ENCODE peak calls at places on chromosomes 5 and 9, in nine cellular contexts. U is activated CD8-positive, alpha-beta memory T cell treated with anti-CD3 and anti-CD28 coated beads for 24 hours; K is NCI-H774; F is CD8-positive, alpha-beta memory T cell; W is A549; M is endothelial cell; V is heart right ventricle; T is upper lobe of right lung; G is cardiac fibroblast. I is an unnamed sample.

GRCh38 chr9:28853487-28853886 is 1280.2 kb upstream of the C9orf72 start:
- DNase-seq in U (no peak), K (no peak), F (no peak), W (peak; percentile 18), M (peak; percentile 8), V (no peak), T (no peak), G (no peak), I (no peak)

GRCh38 chr5:143200781-143201398 is 202.6 kb downstream of the NR3C1 start:
- DNase-seq in U (no peak), K (no peak), F (no peak), W (peak; percentile 41), M (no peak), V (peak; percentile 40), T (no peak), G (peak; percentile 80), I (no peak)

GRCh38 chr9:83637389-83637788 is 14.4 kb downstream of the IDNK start:
- DNase-seq in U (no peak), K (no peak), F (no peak), W (no peak), M (no peak), V (no peak), T (no peak), G (no peak), I (peak; percentile 23)

GRCh38 chr9:133943781-133944745 is 48.1 kb downstream of the VAV2 start:
- DNase-seq in U (no peak), K (no peak), F (no peak), W (no peak), M (no peak), V (no peak), T (peak; percentile 56), G (peak; percentile 52), I (no peak)

GRCh38 chr9:72749276-72749675 is 203.6 kb downstream of the ALDH1A1 start:
- DNase-seq in U (no peak), K (no peak), F (no peak), W (no peak), M (no peak), V (no peak), T (no peak), G (no peak), I (no peak)

GRCh38 chr5:72110401-72111013 is 3.2 kb downstream of the MAP1B start:
- DNase-seq in U (no peak), K (no peak), F (no peak), W (no peak), M (no peak), V (peak; percentile 21), T (no peak), G (peak; percentile 47), I (no peak)

GRCh38 chr5:103867857-103868598 is 305.4 kb upstream of the NUDT12 start:
- DNase-seq in U (no peak), K (peak; percentile 30), F (no peak), W (no peak), M (no peak), V (no peak), T (no peak), G (no peak), I (no peak)

GRCh38 chr5:80745490-80745889 is 90.7 kb upstream of the DHFR start:
- DNase-seq in U (no peak), K (no peak), F (no peak), W (no peak), M (no peak), V (no peak), T (no peak), G (peak; percentile 46), I (no peak)

GRCh38 chr5:76402251-76402879 is 720 bp upstream of the IQGAP2 start:
- DNase-seq in U (peak; percentile 86), K (no peak), F (no peak), W (peak; percentile 21), M (peak; percentile 59), V (peak; percentile 27), T (peak; percentile 77), G (no peak), I (peak; percentile 58)

GRCh38 chr9:69044226-69045219 is 9.0 kb downstream of the FXN start:
- DNase-seq in U (no peak), K (no peak), F (no peak), W (no peak), M (peak; percentile 15), V (peak; percentile 30), T (no peak), G (peak; percentile 41), I (no peak)

GRCh38 chr5:1385395-1386273 is 40.7 kb upstream of the CLPTM1L start:
- DNase-seq in U (peak; percentile 95), K (peak; percentile 85), F (peak; percentile 72), W (peak; percentile 55), M (peak; percentile 55), V (peak; percentile 86), T (peak; percentile 97), G (peak; percentile 53), I (peak; percentile 20)

GRCh38 chr5:150402226-150402773 is 10.4 kb downstream of the CD74 start:
- DNase-seq in U (no peak), K (no peak), F (no peak), W (no peak), M (no peak), V (no peak), T (no peak), G (no peak), I (no peak)

GRCh38 chr5:9545959-9546851 is at the start of gene SEMA5A:
- DNase-seq in U (no peak), K (no peak), F (no peak), W (no peak), M (peak; percentile 61), V (peak; percentile 84), T (peak; percentile 90), G (peak; percentile 68), I (no peak)

GRCh38 chr9:98066235-98066634 is 9.7 kb downstream of the NANS start:
- DNase-seq in U (no peak), K (no peak), F (no peak), W (no peak), M (no peak), V (no peak), T (no peak), G (no peak), I (no peak)

GRCh38 chr9:136807281-136808074 is at the start of gene RABL6:
- DNase-seq in U (peak; percentile 92), K (peak; percentile 85), F (peak; percentile 86), W (peak; percentile 69), M (peak; percentile 77), V (peak; percentile 85), T (peak; percentile 90), G (peak; percentile 70), I (peak; percentile 40)

GRCh38 chr5:142743677-142744441 is 26.3 kb upstream of the ARHGAP26 start:
- DNase-seq in U (peak; percentile 3), K (no peak), F (no peak), W (no peak), M (peak; percentile 41), V (no peak), T (no peak), G (peak; percentile 52), I (no peak)

GRCh38 chr9:34503406-34503805 is 19.4 kb downstream of the ENHO start:
- DNase-seq in U (no peak), K (no peak), F (no peak), W (no peak), M (no peak), V (no peak), T (no peak), G (no peak), I (no peak)

GRCh38 chr9:130072515-130073235 is 19.0 kb downstream of the GPR107 start:
- DNase-seq in U (no peak), K (no peak), F (no peak), W (no peak), M (no peak), V (no peak), T (no peak), G (peak; percentile 75), I (no peak)

GRCh38 chr9:96135904-96136303 is 166.1 kb downstream of the HSD17B3 start:
- DNase-seq in U (no peak), K (no peak), F (no peak), W (no peak), M (no peak), V (no peak), T (no peak), G (no peak), I (no peak)

GRCh38 chr5:120396186-120396585 is 67.9 kb upstream of the PRR16 start:
- DNase-seq in U (no peak), K (no peak), F (no peak), W (no peak), M (no peak), V (no peak), T (no peak), G (peak; percentile 65), I (no peak)

GRCh38 chr5:114176356-114176755 is 185.5 kb upstream of the KCNN2 start:
- DNase-seq in U (no peak), K (no peak), F (no peak), W (no peak), M (no peak), V (no peak), T (no peak), G (peak; percentile 73), I (no peak)

GRCh38 chr9:87083986-87084385 is 136.7 kb upstream of the GAS1 start:
- DNase-seq in U (no peak), K (no peak), F (no peak), W (no peak), M (no peak), V (no peak), T (no peak), G (no peak), I (no peak)

GRCh38 chr9:83959061-83959460 is 21.0 kb downstream of the HNRNPK start:
- DNase-seq in U (no peak), K (no peak), F (no peak), W (peak; percentile 50), M (no peak), V (no peak), T (no peak), G (peak; percentile 84), I (peak; percentile 69)

GRCh38 chr9:134682026-134682425 is 40.4 kb downstream of the COL5A1 start:
- DNase-seq in U (no peak), K (no peak), F (no peak), W (no peak), M (no peak), V (no peak), T (peak; percentile 53), G (no peak), I (no peak)

GRCh38 chr5:18772475-18772874 is 1138.2 kb downstream of the TAF11L14 start:
- DNase-seq in U (no peak), K (peak; percentile 43), F (no peak), W (peak; percentile 37), M (no peak), V (no peak), T (no peak), G (no peak), I (no peak)

I was measured in HepG2.